ENCODE peak calls at places on chromosomes 3 and 15, in five cellular contexts. One of them, this sample, is unnamed.

GRCh38 chr3:178198329-178198728 is 337.9 kb upstream of the KCNMB2 start:
- DNase-seq in Peyer's patch: no peak
- DNase-seq in CD4-positive, alpha-beta T cell: no peak
- DNase-seq in PC-3: peak; percentile 46
- DNase-seq in tibial artery: no peak
- DNase-seq in this sample: no peak

GRCh38 chr3:127275287-127275781 is 12.5 kb downstream of the PRR20G start:
- DNase-seq in Peyer's patch: no peak
- DNase-seq in CD4-positive, alpha-beta T cell: no peak
- DNase-seq in PC-3: peak; percentile 57
- DNase-seq in tibial artery: no peak
- DNase-seq in this sample: no peak

GRCh38 chr15:37813306-37813705 is 121.1 kb upstream of the TMCO5A start:
- DNase-seq in Peyer's patch: no peak
- DNase-seq in CD4-positive, alpha-beta T cell: no peak
- DNase-seq in PC-3: no peak
- DNase-seq in tibial artery: no peak
- DNase-seq in this sample: no peak

GRCh38 chr3:150414273-150414672 is 6.2 kb downstream of the TSC22D2 start:
- DNase-seq in Peyer's patch: no peak
- DNase-seq in CD4-positive, alpha-beta T cell: no peak
- DNase-seq in PC-3: peak; percentile 67
- DNase-seq in tibial artery: no peak
- DNase-seq in this sample: no peak

GRCh38 chr3:171428321-171428787 is 31.9 kb downstream of the TNIK start:
- DNase-seq in Peyer's patch: no peak
- DNase-seq in CD4-positive, alpha-beta T cell: no peak
- DNase-seq in PC-3: no peak
- DNase-seq in tibial artery: no peak
- DNase-seq in this sample: no peak

GRCh38 chr3:71492566-71492965 is 91.0 kb downstream of the FOXP1 start:
- DNase-seq in Peyer's patch: no peak
- DNase-seq in CD4-positive, alpha-beta T cell: no peak
- DNase-seq in PC-3: no peak
- DNase-seq in tibial artery: no peak
- DNase-seq in this sample: no peak

GRCh38 chr3:188796122-188796631 is 375.6 kb upstream of the TPRG1 start:
- DNase-seq in Peyer's patch: no peak
- DNase-seq in CD4-positive, alpha-beta T cell: no peak
- DNase-seq in PC-3: peak; percentile 44
- DNase-seq in tibial artery: no peak
- DNase-seq in this sample: no peak

GRCh38 chr3:105691633-105692032 is 177.2 kb downstream of the CBLB start:
- DNase-seq in Peyer's patch: no peak
- DNase-seq in CD4-positive, alpha-beta T cell: no peak
- DNase-seq in PC-3: no peak
- DNase-seq in tibial artery: no peak
- DNase-seq in this sample: no peak

GRCh38 chr3:127673191-127674098 is 693 bp downstream of the ABTB1 start:
- DNase-seq in Peyer's patch: peak; percentile 57
- DNase-seq in CD4-positive, alpha-beta T cell: peak; percentile 51
- DNase-seq in PC-3: peak; percentile 19
- DNase-seq in tibial artery: peak; percentile 47
- DNase-seq in this sample: peak; percentile 49

GRCh38 chr3:126543457-126544090 is 15.2 kb downstream of the C3orf22 start:
- DNase-seq in Peyer's patch: no peak
- DNase-seq in CD4-positive, alpha-beta T cell: no peak
- DNase-seq in PC-3: no peak
- DNase-seq in tibial artery: no peak
- DNase-seq in this sample: peak; percentile 6

GRCh38 chr15:19984101-19984500 is 557.5 kb downstream of the GOLGA6L6 start:
- DNase-seq in Peyer's patch: no peak
- DNase-seq in CD4-positive, alpha-beta T cell: no peak
- DNase-seq in PC-3: no peak
- DNase-seq in tibial artery: no peak
- DNase-seq in this sample: no peak
- H3K9me3 ChIP-seq in Peyer's patch: no peaks in the 10 kb centered on the region
- H3K9me3 ChIP-seq in CD4-positive, alpha-beta T cell: no peaks in the 10 kb centered on the region
- H3K9me3 ChIP-seq in PC-3: peaks cover 5% of the 10 kb centered on the region
- H3K9me3 ChIP-seq in tibial artery: no peaks in the 10 kb centered on the region
- H3K9me3 ChIP-seq in this sample: no peaks in the 10 kb centered on the region

DNA sequence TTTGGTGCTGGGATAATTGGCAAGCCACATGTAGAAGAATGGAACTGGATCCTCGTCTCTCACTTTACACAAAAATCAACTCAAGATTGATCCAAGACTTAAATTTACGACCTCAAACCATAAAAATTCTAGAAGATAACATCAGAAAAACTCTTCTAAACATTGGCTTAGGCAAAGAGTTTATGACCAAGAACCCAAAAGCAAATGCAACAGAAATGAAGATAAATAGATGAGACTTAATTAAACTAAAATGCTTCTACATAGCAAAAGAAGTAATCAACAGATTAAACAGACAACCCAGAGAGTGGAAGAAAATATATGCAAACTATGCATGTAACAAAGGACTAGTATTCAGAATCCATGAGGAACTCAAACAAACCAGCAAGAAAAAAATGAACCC is 80.1 kb downstream of the CLDN1 start:
- DNase-seq in Peyer's patch: no peak
- DNase-seq in CD4-positive, alpha-beta T cell: no peak
- DNase-seq in PC-3: no peak
- DNase-seq in tibial artery: no peak
- DNase-seq in this sample: no peak
- H3K9me3 ChIP-seq in Peyer's patch: no peaks in the 10 kb centered on the region
- H3K9me3 ChIP-seq in CD4-positive, alpha-beta T cell: no peaks in the 10 kb centered on the region
- H3K9me3 ChIP-seq in PC-3: peaks cover 14% of the 10 kb centered on the region
- H3K9me3 ChIP-seq in tibial artery: peaks cover 4% of the 10 kb centered on the region
- H3K9me3 ChIP-seq in this sample: no peaks in the 10 kb centered on the region

GRCh38 chr3:60779637-60780036 is 471.6 kb downstream of the FHIT start:
- DNase-seq in Peyer's patch: no peak
- DNase-seq in CD4-positive, alpha-beta T cell: no peak
- DNase-seq in PC-3: no peak
- DNase-seq in tibial artery: no peak
- DNase-seq in this sample: no peak
- H3K9me3 ChIP-seq in Peyer's patch: no peaks in the 10 kb centered on the region
- H3K9me3 ChIP-seq in CD4-positive, alpha-beta T cell: peaks cover 16% of the 10 kb centered on the region
- H3K9me3 ChIP-seq in PC-3: peaks cover 3% of the 10 kb centered on the region
- H3K9me3 ChIP-seq in tibial artery: no peaks in the 10 kb centered on the region
- H3K9me3 ChIP-seq in this sample: no peaks in the 10 kb centered on the region

GRCh38 chr3:31592764-31593163 is 60.0 kb downstream of the STT3B start:
- DNase-seq in Peyer's patch: no peak
- DNase-seq in CD4-positive, alpha-beta T cell: no peak
- DNase-seq in PC-3: no peak
- DNase-seq in tibial artery: no peak
- DNase-seq in this sample: no peak

GRCh38 chr3:31596176-31596575 is 63.5 kb downstream of the STT3B start:
- DNase-seq in Peyer's patch: no peak
- DNase-seq in CD4-positive, alpha-beta T cell: no peak
- DNase-seq in PC-3: no peak
- DNase-seq in tibial artery: no peak
- DNase-seq in this sample: no peak

GRCh38 chr3:31589228-31589627 is 56.5 kb downstream of the STT3B start:
- DNase-seq in Peyer's patch: no peak
- DNase-seq in CD4-positive, alpha-beta T cell: no peak
- DNase-seq in PC-3: no peak
- DNase-seq in tibial artery: no peak
- DNase-seq in this sample: no peak

GRCh38 chr3:31590650-31591049 is 57.9 kb downstream of the STT3B start:
- DNase-seq in Peyer's patch: no peak
- DNase-seq in CD4-positive, alpha-beta T cell: no peak
- DNase-seq in PC-3: no peak
- DNase-seq in tibial artery: no peak
- DNase-seq in this sample: no peak
- H3K9me3 ChIP-seq in Peyer's patch: no peaks in the 10 kb centered on the region
- H3K9me3 ChIP-seq in CD4-positive, alpha-beta T cell: peaks cover 28% of the 10 kb centered on the region
- H3K9me3 ChIP-seq in PC-3: no peaks in the 10 kb centered on the region
- H3K9me3 ChIP-seq in tibial artery: peaks cover 6% of the 10 kb centered on the region
- H3K9me3 ChIP-seq in this sample: peaks cover 3% of the 10 kb centered on the region

GRCh38 chr3:98395111-98395510 is 4.6 kb downstream of the OR5K3 start:
- DNase-seq in Peyer's patch: no peak
- DNase-seq in CD4-positive, alpha-beta T cell: no peak
- DNase-seq in PC-3: no peak
- DNase-seq in tibial artery: no peak
- DNase-seq in this sample: no peak

GRCh38 chr3:98404010-98404409 is 13.5 kb downstream of the OR5K3 start:
- DNase-seq in Peyer's patch: no peak
- DNase-seq in CD4-positive, alpha-beta T cell: no peak
- DNase-seq in PC-3: no peak
- DNase-seq in tibial artery: no peak
- DNase-seq in this sample: no peak

GRCh38 chr3:98402507-98402906 is 12.0 kb downstream of the OR5K3 start:
- DNase-seq in Peyer's patch: no peak
- DNase-seq in CD4-positive, alpha-beta T cell: no peak
- DNase-seq in PC-3: no peak
- DNase-seq in tibial artery: no peak
- DNase-seq in this sample: no peak

DNA sequence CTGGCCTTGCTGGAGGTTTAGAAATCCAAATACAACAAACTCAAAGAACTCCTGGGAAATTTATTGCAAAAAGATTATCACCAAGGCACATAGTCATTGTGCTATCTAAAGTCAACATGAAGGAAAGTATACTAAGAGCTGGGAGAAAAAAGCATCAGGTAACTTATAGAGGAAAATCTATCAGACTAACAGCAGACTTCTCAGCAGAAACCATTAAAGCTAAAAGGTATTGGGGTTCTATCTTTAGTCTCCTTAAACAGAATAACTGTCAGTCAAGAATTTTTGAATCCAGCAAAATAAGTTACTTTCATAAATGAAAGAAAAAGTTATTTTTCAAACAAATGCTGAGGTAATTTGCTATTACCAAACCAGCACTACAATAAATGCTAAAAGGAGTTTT is 8.0 kb downstream of the OR5K3 start:
- DNase-seq in Peyer's patch: no peak
- DNase-seq in CD4-positive, alpha-beta T cell: no peak
- DNase-seq in PC-3: no peak
- DNase-seq in tibial artery: no peak
- DNase-seq in this sample: no peak
- H3K9me3 ChIP-seq in Peyer's patch: no peaks in the 10 kb centered on the region
- H3K9me3 ChIP-seq in CD4-positive, alpha-beta T cell: peaks cover 17% of the 10 kb centered on the region
- H3K9me3 ChIP-seq in PC-3: no peaks in the 10 kb centered on the region
- H3K9me3 ChIP-seq in tibial artery: peaks cover 5% of the 10 kb centered on the region
- H3K9me3 ChIP-seq in this sample: peaks cover 8% of the 10 kb centered on the region

DNA sequence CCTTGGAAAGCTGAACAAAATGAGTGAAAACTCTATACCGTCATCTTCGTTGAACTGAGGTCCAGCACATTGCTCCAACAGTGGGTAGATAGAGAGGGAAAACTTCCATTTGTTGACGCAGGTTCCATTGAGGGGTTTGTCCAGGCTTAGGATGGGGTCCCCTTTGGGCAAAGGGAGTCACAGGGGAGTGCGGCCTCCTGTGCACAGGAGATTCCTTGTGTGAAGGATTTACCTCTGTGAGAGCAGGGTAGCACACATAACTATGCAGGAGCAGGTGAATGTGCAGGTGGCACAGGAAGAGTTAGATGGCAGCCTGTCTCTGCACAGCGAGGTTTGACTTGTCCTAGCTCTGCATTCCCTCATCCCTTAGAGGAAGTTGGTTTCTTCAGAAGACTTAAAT is 139.3 kb downstream of the SNRPN start:
- DNase-seq in Peyer's patch: no peak
- DNase-seq in CD4-positive, alpha-beta T cell: no peak
- DNase-seq in PC-3: no peak
- DNase-seq in tibial artery: no peak
- DNase-seq in this sample: no peak
- H3K9me3 ChIP-seq in Peyer's patch: no peaks in the 10 kb centered on the region
- H3K9me3 ChIP-seq in CD4-positive, alpha-beta T cell: peaks cover 92% of the 10 kb centered on the region
- H3K9me3 ChIP-seq in PC-3: peaks cover 15% of the 10 kb centered on the region
- H3K9me3 ChIP-seq in tibial artery: peaks cover 79% of the 10 kb centered on the region
- H3K9me3 ChIP-seq in this sample: peaks cover 31% of the 10 kb centered on the region

GRCh38 chr15:79918278-79918677 is 21.5 kb upstream of the MTHFS start:
- DNase-seq in Peyer's patch: no peak
- DNase-seq in CD4-positive, alpha-beta T cell: no peak
- DNase-seq in PC-3: no peak
- DNase-seq in tibial artery: no peak
- DNase-seq in this sample: no peak
- H3K9me3 ChIP-seq in Peyer's patch: no peaks in the 10 kb centered on the region
- H3K9me3 ChIP-seq in CD4-positive, alpha-beta T cell: peaks cover 87% of the 10 kb centered on the region
- H3K9me3 ChIP-seq in PC-3: peaks cover 36% of the 10 kb centered on the region
- H3K9me3 ChIP-seq in tibial artery: peaks cover 64% of the 10 kb centered on the region
- H3K9me3 ChIP-seq in this sample: peaks cover 18% of the 10 kb centered on the region

GRCh38 chr15:25241241-25241801 is 197.5 kb downstream of the UBE3A start:
- DNase-seq in Peyer's patch: no peak
- DNase-seq in CD4-positive, alpha-beta T cell: no peak
- DNase-seq in PC-3: no peak
- DNase-seq in tibial artery: peak; percentile 19
- DNase-seq in this sample: peak; percentile 1
- H3K9me3 ChIP-seq in Peyer's patch: no peaks in the 10 kb centered on the region
- H3K9me3 ChIP-seq in CD4-positive, alpha-beta T cell: no peaks in the 10 kb centered on the region
- H3K9me3 ChIP-seq in PC-3: peaks cover 5% of the 10 kb centered on the region
- H3K9me3 ChIP-seq in tibial artery: peaks cover 70% of the 10 kb centered on the region
- H3K9me3 ChIP-seq in this sample: no peaks in the 10 kb centered on the region

DNA sequence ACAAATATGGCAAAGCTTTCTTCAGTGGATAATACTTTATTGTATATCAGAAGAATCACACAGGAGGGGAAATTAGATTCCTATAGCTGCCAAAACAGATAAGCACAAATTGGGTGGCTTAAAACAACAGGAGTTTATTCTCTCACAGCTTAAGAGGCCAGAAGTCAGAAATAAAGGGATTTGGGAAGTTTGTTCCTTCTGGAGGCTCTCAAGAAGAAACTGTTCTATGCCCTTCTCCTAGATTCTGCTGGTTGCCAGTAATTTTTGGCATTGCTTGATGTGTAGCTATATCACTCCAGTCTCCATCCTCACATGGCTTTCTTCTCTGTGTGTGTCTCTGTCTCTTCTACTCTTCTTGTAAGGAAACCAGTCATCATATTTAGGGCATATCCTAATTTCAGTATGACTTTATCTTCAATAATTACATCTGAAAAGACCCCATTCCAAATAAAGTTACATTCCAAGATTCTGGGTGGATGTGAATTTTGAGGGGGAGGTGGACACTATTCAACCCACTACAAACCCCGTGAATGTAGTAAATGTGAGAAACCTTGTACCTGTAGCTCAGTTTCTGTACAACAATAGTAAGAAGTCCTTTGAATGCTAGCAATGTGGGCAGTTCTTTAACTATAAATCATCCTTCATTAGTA is 22.2 kb upstream of the WNT7A start:
- DNase-seq in Peyer's patch: no peak
- DNase-seq in CD4-positive, alpha-beta T cell: no peak
- DNase-seq in PC-3: no peak
- DNase-seq in tibial artery: no peak
- DNase-seq in this sample: no peak
- H3K9me3 ChIP-seq in Peyer's patch: peaks cover 8% of the 10 kb centered on the region
- H3K9me3 ChIP-seq in CD4-positive, alpha-beta T cell: peaks cover 80% of the 10 kb centered on the region
- H3K9me3 ChIP-seq in PC-3: peaks cover 59% of the 10 kb centered on the region
- H3K9me3 ChIP-seq in tibial artery: peaks cover 22% of the 10 kb centered on the region
- H3K9me3 ChIP-seq in this sample: peaks cover 20% of the 10 kb centered on the region

This sample was measured in T-helper 17 cell.